ENCODE peak calls at places on chromosomes 2 and 18, in four cellular contexts. T is GM04504; U is HuH-7.5; I is activated CD8-positive, alpha-beta memory T cell treated with anti-CD3 and anti-CD28 coated beads, Interleukin-2, amount 50 U/mL, for 48 hours. X is an unnamed sample.

GRCh38 chr2:195561205-195562032 is 95.6 kb upstream of the SLC39A10 start:
- DNase-seq in T (peak), U (no peak), I (no peak), X (no peak)

GRCh38 chr2:114728372-114728771 is 285.9 kb downstream of the DPP10 start:
- DNase-seq in T (no peak), U (no peak), I (no peak), X (no peak)

GRCh38 chr2:134392689-134393476 is 139.0 kb downstream of the MGAT5 start:
- DNase-seq in T (no peak), U (no peak), I (no peak), X (no peak)

GRCh38 chr2:177693658-177694334 is 301.2 kb downstream of the AGPS start:
- DNase-seq in T (no peak), U (no peak), I (no peak), X (no peak)

GRCh38 chr2:1528273-1529064 is 115.2 kb downstream of the TPO start:
- DNase-seq in T (no peak), U (no peak), I (no peak), X (no peak)

GRCh38 chr2:187912956-187913355 is 358.7 kb upstream of the TFPI start:
- DNase-seq in T (no peak), U (no peak), I (no peak), X (no peak)

GRCh38 chr2:204219196-204219595 is 282.6 kb downstream of the ICOS start:
- DNase-seq in T (no peak), U (no peak), I (no peak), X (no peak)

GRCh38 chr2:179703702-179704101 is 157.7 kb downstream of the ZNF385B start:
- DNase-seq in T (no peak), U (no peak), I (no peak), X (no peak)

GRCh38 chr2:134327367-134327766 is 73.5 kb downstream of the MGAT5 start:
- DNase-seq in T (no peak), U (no peak), I (no peak), X (no peak)

GRCh38 chr2:126769118-126769517 is 113.2 kb downstream of the GYPC start:
- DNase-seq in T (no peak), U (no peak), I (no peak), X (no peak)

GRCh38 chr18:8212893-8213805 is 396.1 kb upstream of the RAB12 start:
- DNase-seq in T (no peak), U (no peak), I (no peak), X (no peak)

GRCh38 chr2:179555681-179556283 is 291.1 kb upstream of the SESTD1 start:
- DNase-seq in T (no peak), U (no peak), I (no peak), X (no peak)

GRCh38 chr18:11849845-11850747 is 1.1 kb upstream of the CHMP1B start:
- DNase-seq in T (peak), U (peak), I (peak), X (no peak)

GRCh38 chr18:2986150-2986865 is 26.6 kb downstream of the LPIN2 start:
- DNase-seq in T (no peak), U (no peak), I (no peak), X (no peak)

GRCh38 chr2:24833821-24834732 is 40.9 kb downstream of the CENPO start:
- DNase-seq in T (no peak), U (no peak), I (no peak), X (no peak)

GRCh38 chr2:160207804-160208661 is 8.0 kb upstream of the ITGB6 start:
- DNase-seq in T (peak), U (no peak), I (no peak), X (peak)

GRCh38 chr2:878245-878930 is 72.3 kb upstream of the SNTG2 start:
- DNase-seq in T (no peak), U (no peak), I (peak), X (no peak)

GRCh38 chr2:233210843-233211600 is 40.5 kb upstream of the ATG16L1 start:
- DNase-seq in T (peak), U (no peak), I (no peak), X (no peak)

GRCh38 chr2:130836501-130837174 is at the start of gene ARHGEF4:
- DNase-seq in T (no peak), U (no peak), I (no peak), X (peak)

GRCh38 chr2:158179660-158180059 is 78.0 kb downstream of the UPP2 start:
- DNase-seq in T (peak), U (no peak), I (no peak), X (no peak)

GRCh38 chr2:193482557-193482956 is 1287.8 kb upstream of the TMEFF2 start:
- DNase-seq in T (no peak), U (no peak), I (no peak), X (no peak)

GRCh38 chr2:54432181-54433020 is 23.7 kb upstream of the SPTBN1 start:
- DNase-seq in T (no peak), U (no peak), I (no peak), X (no peak)

GRCh38 chr2:152298754-152299153 is 36.2 kb upstream of the FMNL2 start:
- DNase-seq in T (no peak), U (no peak), I (no peak), X (no peak)

GRCh38 chr2:42934568-42935258 is 142.3 kb upstream of the HAAO start:
- DNase-seq in T (no peak), U (no peak), I (no peak), X (no peak)

GRCh38 chr18:8034674-8035073 is 467.6 kb downstream of the PTPRM start:
- DNase-seq in T (no peak), U (no peak), I (no peak), X (no peak)

GRCh38 chr2:10911291-10912075 is at the start of gene KCNF1:
- DNase-seq in T (peak), U (peak), I (no peak), X (peak)

GRCh38 chr2:214781226-214781625 is 28.3 kb downstream of the BARD1 start:
- DNase-seq in T (peak), U (no peak), I (no peak), X (no peak)